ENCODE peak calls at places on chromosomes 13 and 19, in five cellular contexts. O, S, H, B and D are unnamed samples.

GRCh38 chr13:59734393-59734792 is 429.3 kb downstream of the DIAPH3 start:
- DNase-seq in O (peak), S (no peak), H (no peak), B (no peak), D (no peak)

GRCh38 chr13:100560498-100561215 is 27.9 kb downstream of the GGACT start:
- DNase-seq in O (no peak), S (no peak), H (no peak), B (no peak), D (no peak)

GRCh38 chr19:45446295-45446694 is 21.5 kb upstream of the FOSB start:
- DNase-seq in O (peak), S (peak), H (no peak), B (no peak), D (peak)

GRCh38 chr19:56942749-56943148 is 102.2 kb upstream of the PEG3 start:
- DNase-seq in O (peak), S (no peak), H (no peak), B (peak), D (no peak)

GRCh38 chr19:47891923-47892666 is 6.0 kb upstream of the SULT2A1 start:
- DNase-seq in O (peak), S (no peak), H (no peak), B (peak), D (peak)

GRCh38 chr13:110726726-110727125 is 13.2 kb downstream of the ING1 start:
- DNase-seq in O (no peak), S (no peak), H (no peak), B (no peak), D (no peak)

GRCh38 chr13:52345048-52345447 is 60.9 kb downstream of the THSD1 start:
- DNase-seq in O (no peak), S (peak), H (no peak), B (no peak), D (no peak)

GRCh38 chr13:100235311-100235901 is 146.5 kb downstream of the PCCA start:
- DNase-seq in O (peak), S (peak), H (no peak), B (peak), D (peak)

GRCh38 chr13:66210677-66211076 is 1019.5 kb downstream of the PCDH9 start:
- DNase-seq in O (no peak), S (peak), H (no peak), B (no peak), D (peak)

GRCh38 chr13:24215732-24216131 is 55.2 kb downstream of the SPATA13 start:
- DNase-seq in O (peak), S (peak), H (no peak), B (no peak), D (peak)

GRCh38 chr19:23070353-23070781 is 46.5 kb upstream of the ZNF730 start:
- DNase-seq in O (peak), S (peak), H (peak), B (no peak), D (no peak)

GRCh38 chr13:97627566-97627965 is 193.6 kb downstream of the RAP2A start:
- DNase-seq in O (peak), S (peak), H (no peak), B (no peak), D (peak)

GRCh38 chr13:97367427-97367826 is 66.5 kb upstream of the RAP2A start:
- DNase-seq in O (peak), S (peak), H (no peak), B (peak), D (peak)

GRCh38 chr19:16337809-16338469 is 13.3 kb downstream of the KLF2 start:
- DNase-seq in O (no peak), S (no peak), H (no peak), B (no peak), D (peak)

GRCh38 chr19:31002852-31003251 is 346.4 kb downstream of the TSHZ3 start:
- DNase-seq in O (peak), S (no peak), H (no peak), B (no peak), D (no peak)

GRCh38 chr13:62837895-62838294 is 1422.2 kb upstream of the PCDH20 start:
- DNase-seq in O (no peak), S (peak), H (no peak), B (no peak), D (peak)

GRCh38 chr13:26255717-26256277 is 1.9 kb downstream of the CDK8 start:
- DNase-seq in O (no peak), S (peak), H (no peak), B (no peak), D (peak)

GRCh38 chr13:108915095-108915633 is 285.8 kb downstream of the MYO16 start:
- DNase-seq in O (peak), S (peak), H (no peak), B (no peak), D (peak)

GRCh38 chr19:58229255-58229639 is 533 bp downstream of the ZNF544 start:
- DNase-seq in O (peak), S (peak), H (peak), B (no peak), D (peak)

GRCh38 chr19:52748336-52748950 is 13.6 kb upstream of the ZNF611 start:
- DNase-seq in O (peak), S (peak), H (no peak), B (no peak), D (peak)

GRCh38 chr13:30581582-30581981 is 36.1 kb upstream of the USPL1 start:
- DNase-seq in O (peak), S (peak), H (no peak), B (no peak), D (peak)

GRCh38 chr19:41958367-41959055 is 610 bp downstream of the RABAC1 start:
- DNase-seq in O (peak), S (peak), H (peak), B (peak), D (peak)

GRCh38 chr19:30385666-30386065 is 13.5 kb downstream of the ZNF536 start:
- DNase-seq in O (no peak), S (no peak), H (no peak), B (no peak), D (no peak)

GRCh38 chr13:87089391-87089790 is 581.8 kb upstream of the SLITRK5 start:
- DNase-seq in O (peak), S (peak), H (no peak), B (no peak), D (peak)

GRCh38 chr19:46297700-46298476 is 1.0 kb downstream of the HIF3A start:
- DNase-seq in O (no peak), S (no peak), H (peak), B (no peak), D (peak)

GRCh38 chr13:49627831-49628652 is at the start of gene ARL11:
- DNase-seq in O (peak), S (no peak), H (peak), B (no peak), D (no peak)

GRCh38 chr13:66508153-66508909 is 721.8 kb downstream of the PCDH9 start:
- DNase-seq in O (no peak), S (peak), H (no peak), B (no peak), D (peak)

GRCh38 chr13:34867590-34867989 is 74.5 kb upstream of the NBEA start:
- DNase-seq in O (no peak), S (peak), H (no peak), B (no peak), D (peak)

GRCh38 chr13:26971990-26972888 is 199.4 kb downstream of the USP12 start:
- DNase-seq in O (peak), S (peak), H (peak), B (peak), D (peak)

GRCh38 chr13:101875717-101876393 is 423.4 kb downstream of the ITGBL1 start:
- DNase-seq in O (peak), S (peak), H (no peak), B (no peak), D (peak)

GRCh38 chr19:56601375-56601774 is 6.3 kb downstream of the ZNF71 start:
- DNase-seq in O (peak), S (peak), H (no peak), B (no peak), D (no peak)

GRCh38 chr13:80084086-80084676 is 256.7 kb downstream of the SPRY2 start:
- DNase-seq in O (peak), S (peak), H (no peak), B (no peak), D (peak)

GRCh38 chr19:11881151-11881800 is 6.3 kb upstream of the ZNF69 start:
- DNase-seq in O (peak), S (peak), H (peak), B (peak), D (peak)
- H3K4me3 ChIP-seq in O (no peak), S (no peak), H (no peak), B (no peak), D (peak)

GRCh38 chr19:5460748-5461147 is 5.5 kb downstream of the ZNRF4 start:
- DNase-seq in O (no peak), S (no peak), H (no peak), B (no peak), D (no peak)
- H2BK15ac ChIP-seq in O (no peak), S (no peak), H (no peak), B (no peak), D (no peak)

DNA sequence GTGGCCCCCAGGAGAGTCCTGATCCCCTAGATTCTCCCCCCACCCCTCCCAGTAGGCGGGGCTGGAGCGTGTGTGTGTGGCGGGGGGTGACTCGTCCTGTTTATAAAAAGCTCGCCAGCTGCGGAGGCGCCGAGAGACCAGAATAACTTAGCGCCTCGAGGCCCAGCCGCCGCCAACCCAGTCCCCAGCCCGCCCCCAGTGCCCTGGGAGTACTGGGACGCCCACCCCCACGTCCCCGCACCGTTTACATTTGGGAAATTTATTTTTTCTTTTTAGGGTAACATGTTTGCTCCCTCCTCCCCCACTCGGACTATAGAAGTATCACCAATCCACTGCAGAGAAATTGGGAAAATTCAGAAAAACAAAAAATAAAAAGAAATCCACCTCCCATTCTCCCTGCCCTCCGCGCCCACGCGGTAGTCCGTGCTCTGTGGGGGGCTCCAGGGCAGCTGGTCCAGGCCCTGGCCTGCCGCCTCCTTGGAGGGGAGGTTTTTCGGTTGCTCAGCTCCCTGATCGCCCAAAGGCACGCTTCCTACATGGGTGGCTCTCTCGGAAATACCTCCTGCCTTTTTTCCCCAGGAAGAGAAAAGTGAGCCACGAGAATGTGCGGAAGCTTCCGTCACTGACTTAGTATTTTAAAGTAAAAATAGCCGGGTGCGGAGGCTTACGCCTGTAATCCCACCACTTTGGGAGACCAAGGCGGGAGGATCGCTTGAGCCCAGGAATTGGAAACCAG is 1.5 kb upstream of the RAB3A start:
- DNase-seq in O (peak), S (peak), H (peak), B (no peak), D (peak)
- H2BK120ac ChIP-seq in O (no peak), S (peak), H (peak), B (no peak), D (peak)

DNA sequence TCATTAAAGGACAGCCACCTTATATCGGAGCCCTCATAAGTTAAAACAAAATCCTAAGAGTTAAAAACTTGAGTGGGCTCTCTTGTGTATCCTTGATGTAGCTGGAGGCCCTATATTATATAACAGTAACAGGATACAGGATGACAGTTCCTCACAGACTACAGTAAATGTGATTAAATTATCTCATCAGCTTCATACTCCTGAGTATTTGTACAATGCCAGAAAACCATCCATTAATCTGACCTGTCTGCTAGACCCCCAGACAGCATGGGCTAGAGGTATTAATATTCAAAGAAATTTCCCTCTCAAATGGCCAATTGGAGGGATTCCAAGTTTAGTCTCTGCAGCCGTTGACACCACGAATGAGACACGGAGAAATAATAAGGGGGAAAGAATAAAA is 155.7 kb upstream of the KLF12 start:
- DNase-seq in O (no peak), S (no peak), H (no peak), B (no peak), D (no peak)
- H3K4me3 ChIP-seq in O (no peak), S (no peak), H (no peak), B (no peak), D (peak)

DNA sequence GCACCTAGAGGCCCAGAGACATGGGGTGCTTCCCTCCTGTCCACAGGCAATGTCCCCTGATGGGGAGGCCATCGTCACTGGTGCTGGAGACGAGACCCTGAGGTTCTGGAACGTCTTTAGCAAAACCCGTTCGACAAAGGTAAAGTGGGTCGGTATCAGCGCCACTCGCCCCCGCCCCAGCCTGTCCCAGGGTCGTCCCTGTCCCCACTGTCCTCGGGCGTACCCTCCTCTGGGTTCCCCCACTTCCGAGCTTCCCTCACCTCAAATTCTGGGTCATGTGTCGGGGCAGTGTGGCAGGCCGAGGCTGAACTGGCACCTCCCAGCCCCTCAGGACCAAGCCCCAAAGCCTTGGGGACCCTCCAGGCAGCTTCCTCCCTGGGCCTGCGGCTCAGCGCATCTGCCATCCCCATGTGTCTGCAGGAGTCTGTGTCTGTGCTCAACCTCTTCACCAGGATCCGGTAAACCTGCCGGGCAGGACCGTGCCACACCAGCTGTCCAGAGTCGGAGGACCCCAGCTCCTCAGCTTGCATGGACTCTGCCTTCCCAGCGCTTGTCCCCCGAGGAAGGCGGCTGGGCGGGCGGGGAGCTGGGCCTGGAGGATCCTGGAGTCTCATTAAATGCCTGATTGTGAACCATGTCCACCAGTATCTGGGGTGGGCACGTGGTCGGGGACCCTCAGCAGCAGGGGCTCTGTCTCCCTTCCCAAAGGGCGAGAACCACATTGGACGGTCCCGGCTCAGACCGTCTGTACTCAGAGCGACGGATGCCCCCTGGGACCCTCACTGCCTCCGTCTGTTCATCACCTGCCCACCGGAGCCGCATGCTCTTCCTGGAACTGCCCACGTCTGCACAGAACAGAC is 4.4 kb upstream of the TEKTIP1 start:
- DNase-seq in O (no peak), S (no peak), H (no peak), B (no peak), D (no peak)
- H2BK15ac ChIP-seq in O (no peak), S (no peak), H (no peak), B (no peak), D (no peak)

GRCh38 chr13:19863323-19864017 is at the start of gene ZMYM5:
- DNase-seq in O (peak), S (peak), H (peak), B (peak), D (peak)

GRCh38 chr13:19864018-19864338 is 529 bp upstream of the ZMYM5 start:
- DNase-seq in O (peak), S (no peak), H (no peak), B (peak), D (peak)

GRCh38 chr13:19862511-19863313 is 737 bp downstream of the ZMYM5 start:
- DNase-seq in O (peak), S (peak), H (peak), B (peak), D (peak)

GRCh38 chr13:19861762-19862161 is 1.7 kb downstream of the ZMYM5 start:
- DNase-seq in O (no peak), S (no peak), H (no peak), B (no peak), D (peak)

DNA sequence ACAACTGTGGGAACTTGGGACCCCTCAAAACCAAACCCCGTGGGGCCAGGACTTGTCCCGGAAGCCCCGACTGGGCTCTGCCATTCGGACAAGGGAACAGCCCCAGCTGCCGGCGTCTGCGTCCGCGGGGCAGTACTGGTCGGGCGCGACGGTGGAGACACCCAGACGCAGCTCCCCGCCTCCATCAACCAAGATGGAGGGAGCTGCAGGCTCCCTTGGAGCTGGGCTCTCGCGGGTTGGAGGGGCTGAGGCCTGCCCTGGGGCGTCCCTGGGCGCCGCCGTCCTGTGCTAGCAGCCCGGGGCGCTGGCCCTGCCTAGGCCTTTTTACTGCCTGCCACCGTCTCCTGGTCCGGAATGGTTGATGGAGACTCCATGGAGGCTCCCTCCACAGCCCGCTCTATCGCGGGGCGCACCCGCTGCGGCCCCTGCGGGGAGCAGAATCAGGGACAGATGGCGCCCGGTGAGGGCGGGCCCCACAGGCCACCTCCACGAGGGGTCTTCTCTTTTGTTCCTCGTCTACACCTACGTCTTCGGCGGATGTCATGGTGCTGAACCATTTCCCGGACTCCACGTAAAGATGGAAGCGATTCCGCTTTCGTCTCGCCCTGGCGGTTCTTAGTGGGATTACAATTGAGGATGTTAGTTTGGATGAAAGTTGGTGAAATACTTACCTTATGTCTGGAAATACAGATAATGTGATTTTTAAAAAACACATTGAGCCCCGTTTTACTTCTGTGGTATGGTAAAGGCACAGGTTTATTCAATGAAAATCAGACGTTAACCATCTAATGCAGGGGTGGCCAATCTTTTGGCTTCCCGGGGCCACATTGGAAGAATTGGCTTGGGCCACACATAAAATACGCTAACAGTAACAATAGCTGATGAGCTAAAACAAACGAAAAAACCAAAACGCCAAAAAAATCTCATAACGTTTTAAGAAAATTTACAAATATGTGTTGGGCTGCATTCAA is 1.2 kb upstream of the ZMYM5 start:
- DNase-seq in O (peak), S (peak), H (peak), B (peak), D (peak)
- H2BK120ac ChIP-seq in O (no peak), S (no peak), H (peak), B (peak), D (peak)

DNA sequence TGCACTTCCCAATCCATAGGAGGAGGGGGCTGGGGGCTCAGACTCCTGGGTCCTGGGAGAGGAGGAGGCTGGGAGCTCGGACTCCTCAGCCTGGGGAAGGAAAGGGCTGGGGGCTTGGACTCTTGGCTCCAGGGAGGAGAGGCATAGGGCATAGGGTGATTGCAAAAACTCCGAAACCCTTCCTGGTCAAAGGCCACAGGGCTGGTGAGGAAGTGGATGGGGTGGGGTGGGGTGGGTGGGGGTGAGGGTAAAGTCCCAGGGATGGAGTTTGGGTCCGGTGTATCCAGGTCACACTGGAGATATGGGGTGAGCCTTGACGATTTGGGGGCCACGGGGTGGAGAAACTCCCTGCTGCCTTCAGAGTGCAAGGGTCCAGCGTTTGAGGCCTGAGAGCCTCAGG is 2.8 kb downstream of the MYH14 start:
- DNase-seq in O (no peak), S (no peak), H (no peak), B (no peak), D (no peak)
- H3K4me3 ChIP-seq in O (no peak), S (no peak), H (peak), B (no peak), D (no peak)

GRCh38 chr19:7647156-7647555 is 10.2 kb downstream of the STXBP2 start:
- DNase-seq in O (no peak), S (no peak), H (no peak), B (no peak), D (no peak)

GRCh38 chr19:7644550-7644877 is 7.6 kb downstream of the STXBP2 start:
- DNase-seq in O (no peak), S (no peak), H (no peak), B (no peak), D (no peak)

GRCh38 chr19:7646426-7646700 is 9.5 kb downstream of the STXBP2 start:
- DNase-seq in O (no peak), S (no peak), H (no peak), B (no peak), D (no peak)

GRCh38 chr19:7645656-7646425 is 8.9 kb downstream of the STXBP2 start:
- DNase-seq in O (peak), S (no peak), H (no peak), B (no peak), D (no peak)

GRCh38 chr19:7645159-7645558 is 8.2 kb downstream of the STXBP2 start:
- DNase-seq in O (no peak), S (no peak), H (no peak), B (no peak), D (no peak)
- H2BK15ac ChIP-seq in O (no peak), S (no peak), H (no peak), B (no peak), D (no peak)